ENCODE peak calls at places on chromosomes 4 and X, in six cellular contexts. Z, I, V, M, S and C are unnamed samples.

GRCh38 chr4:85967872-85968271 is 392.0 kb downstream of the MAPK10 start:
- DNase-seq in Z (peak), I (no peak), V (no peak), M (peak), S (peak), C (peak)

GRCh38 chr4:26196567-26196966 is 124.2 kb upstream of the RBPJ start:
- DNase-seq in Z (peak), I (no peak), V (no peak), M (no peak), S (no peak), C (no peak)

GRCh38 chrX:71908387-71908786 is 2.3 kb upstream of the NHSL2 start:
- DNase-seq in Z (no peak), I (no peak), V (no peak), M (no peak), S (no peak), C (no peak)

GRCh38 chr4:64022560-64022959 is 386.7 kb downstream of the TECRL start:
- DNase-seq in Z (no peak), I (no peak), V (no peak), M (no peak), S (no peak), C (no peak)

GRCh38 chr4:18666322-18666721 is 644.8 kb upstream of the LCORL start:
- DNase-seq in Z (no peak), I (no peak), V (no peak), M (no peak), S (no peak), C (no peak)

GRCh38 chr4:168409089-168409801 is 71.0 kb downstream of the DDX60L start:
- DNase-seq in Z (peak), I (peak), V (no peak), M (peak), S (peak), C (peak)

GRCh38 chrX:74535633-74536141 is 78.7 kb downstream of the RLIM start:
- DNase-seq in Z (peak), I (no peak), V (no peak), M (peak), S (peak), C (peak)

GRCh38 chrX:103002576-103002975 is 61.4 kb downstream of the BEX1 start:
- DNase-seq in Z (no peak), I (no peak), V (no peak), M (peak), S (no peak), C (peak)

GRCh38 chr4:59062970-59063369 is 1952.8 kb upstream of the IGFBP7 start:
- DNase-seq in Z (no peak), I (no peak), V (no peak), M (no peak), S (no peak), C (no peak)

GRCh38 chr4:157221426-157221894 is 932 bp downstream of the GRIA2 start:
- DNase-seq in Z (peak), I (no peak), V (no peak), M (no peak), S (no peak), C (no peak)

GRCh38 chr4:3520276-3520675 is 11.9 kb downstream of the LRPAP1 start:
- DNase-seq in Z (no peak), I (no peak), V (no peak), M (no peak), S (no peak), C (no peak)

GRCh38 chrX:16433021-16433420 is 216.9 kb upstream of the S100G start:
- DNase-seq in Z (no peak), I (no peak), V (no peak), M (no peak), S (no peak), C (no peak)

GRCh38 chrX:67780694-67781109 is 236.9 kb downstream of the AR start:
- DNase-seq in Z (peak), I (peak), V (peak), M (peak), S (peak), C (peak)

GRCh38 chr4:5330339-5330738 is 279.1 kb downstream of the STK32B start:
- DNase-seq in Z (no peak), I (no peak), V (no peak), M (no peak), S (no peak), C (no peak)

GRCh38 chr4:17358236-17358635 is 153.7 kb downstream of the QDPR start:
- DNase-seq in Z (no peak), I (no peak), V (no peak), M (no peak), S (no peak), C (peak)

GRCh38 chr4:88600129-88600849 is 8.0 kb downstream of the HERC3 start:
- DNase-seq in Z (peak), I (peak), V (no peak), M (peak), S (peak), C (peak)

GRCh38 chr4:150581611-150582010 is 340 bp upstream of the MAB21L2 start:
- DNase-seq in Z (no peak), I (no peak), V (no peak), M (peak), S (peak), C (peak)

GRCh38 chr4:93416337-93417102 is 412.0 kb upstream of the ATOH1 start:
- DNase-seq in Z (peak), I (no peak), V (no peak), M (peak), S (peak), C (no peak)

GRCh38 chr4:108527729-108528128 is 92.6 kb upstream of the RPL34 start:
- DNase-seq in Z (no peak), I (no peak), V (no peak), M (no peak), S (no peak), C (no peak)

GRCh38 chr4:160595646-160596045 is 1492.8 kb downstream of the RAPGEF2 start:
- DNase-seq in Z (no peak), I (no peak), V (no peak), M (no peak), S (no peak), C (no peak)

GRCh38 chrX:125577479-125577878 is 257.8 kb downstream of the TEX13C start:
- DNase-seq in Z (no peak), I (no peak), V (no peak), M (no peak), S (no peak), C (no peak)
- TF ChIP-seq CTCF in Z (no peak), I (no peak), V (no peak), M (no peak), S (no peak), C (no peak)

DNA sequence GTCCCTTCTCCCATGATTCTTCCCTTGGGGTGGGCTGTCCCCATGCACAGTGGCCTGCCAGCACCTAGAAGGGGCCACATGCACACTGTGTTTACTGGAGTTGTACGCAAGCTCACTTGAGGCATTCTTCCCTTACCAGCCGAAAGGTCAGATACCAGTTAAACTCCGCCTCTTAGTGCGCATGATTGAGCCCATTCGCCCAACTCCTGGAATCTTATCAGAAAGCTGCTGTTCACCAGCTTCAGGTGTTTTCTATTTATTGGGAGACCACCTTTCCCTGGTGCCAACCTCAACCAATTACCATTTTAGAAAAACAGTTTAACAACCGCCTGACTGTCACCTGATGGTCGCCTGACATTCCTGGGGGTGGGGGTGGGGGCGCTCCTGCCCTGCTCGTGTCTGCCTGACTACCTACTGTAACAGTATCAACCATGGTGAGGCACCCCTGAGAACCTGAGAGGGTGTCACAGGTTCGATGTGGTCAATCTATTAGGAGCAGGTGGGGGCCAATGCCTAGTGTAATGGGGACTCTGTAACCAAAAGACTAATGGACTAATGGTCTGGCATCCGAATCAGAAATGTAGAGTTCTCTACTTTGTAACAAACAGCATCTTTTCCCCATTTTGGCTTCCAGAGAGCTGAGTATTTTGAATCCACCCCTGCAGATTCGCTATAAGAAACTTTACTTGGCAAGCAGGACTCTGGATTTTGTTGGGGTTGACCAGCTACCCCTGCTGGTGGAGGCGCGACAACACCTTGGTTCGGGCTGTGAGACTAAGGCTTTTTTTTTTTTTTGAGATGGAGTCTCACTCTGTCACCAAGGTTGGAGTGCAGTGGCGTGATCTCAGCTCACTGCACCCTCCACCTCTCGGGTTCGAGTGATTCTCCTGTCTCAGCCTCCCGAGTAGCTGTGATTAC is 58.3 kb upstream of the ZNF157 start:
- DNase-seq in Z (peak), I (peak), V (peak), M (peak), S (peak), C (peak)
- H3K4me3 ChIP-seq in Z (no peak), I (no peak), V (no peak), M (no peak), S (no peak), C (no peak)

GRCh38 chr4:47463235-47463956 is at the start of gene COMMD8:
- DNase-seq in Z (peak), I (peak), V (peak), M (peak), S (peak), C (peak)
- TF ChIP-seq CTCF in Z (peak), I (peak), V (no peak), M (peak), S (peak), C (peak)

DNA sequence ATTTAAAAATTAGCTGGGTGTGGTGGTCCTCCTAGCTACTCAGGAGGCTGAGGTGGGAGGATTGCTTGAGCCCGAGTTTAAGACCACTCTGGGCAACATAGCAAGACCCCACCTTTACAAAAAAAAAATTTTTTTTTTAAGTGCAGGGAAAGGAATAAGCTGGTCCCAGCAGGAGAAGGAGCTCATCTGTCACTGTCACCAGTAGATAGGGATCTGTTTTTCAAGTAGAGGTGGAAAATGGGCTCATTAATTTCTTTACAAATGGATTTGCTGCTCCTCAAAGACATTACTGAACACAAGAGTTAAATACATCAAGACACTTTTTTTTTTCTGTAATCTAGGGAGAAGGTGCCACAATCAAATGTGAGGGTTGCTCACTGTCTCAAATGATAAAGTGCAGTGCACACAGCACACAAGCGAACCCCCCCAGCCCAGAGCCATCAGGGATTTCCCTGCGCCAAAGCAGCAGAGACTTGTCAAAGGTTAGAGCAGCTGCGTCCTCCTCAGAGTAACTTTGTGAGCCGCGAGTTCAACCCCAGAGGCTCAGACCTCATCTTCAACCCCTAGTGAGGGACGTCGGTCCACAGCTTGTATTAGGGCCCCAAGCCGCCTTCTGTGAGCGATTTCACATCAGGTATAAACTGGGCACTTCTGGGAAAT is 14.3 kb upstream of the MTNR1A start:
- DNase-seq in Z (no peak), I (no peak), V (no peak), M (no peak), S (no peak), C (no peak)
- H3K4me3 ChIP-seq in Z (no peak), I (no peak), V (no peak), M (peak), S (peak), C (peak)